ENCODE peak calls at places on chromosomes 3 and 15, in ten cellular contexts. V is H9, X is K562, B is endodermal cell, Z is DND-41, D is fibroblast of lung, U is adipocyte, C is neuronal stem cell, I is colonic mucosa, P is SK-N-SH. G is an unnamed sample.
A peak's percentile ranks its signal among the peaks of the same experiment; 100 is the strongest.

GRCh38 chr15:93052090-93052892 is 36.7 kb downstream of the RGMA start:
- DNase-seq in C (no peak), D (no peak), V (no peak), I (no peak), X (peak; percentile 53), B (peak; percentile 72), Z (no peak), P (no peak), U (no peak), G (no peak)

GRCh38 chr3:75232216-75232615 is 431.9 kb upstream of the FRG2C start:
- DNase-seq in U (peak; percentile 3), P (no peak), C (no peak), I (no peak), V (no peak), B (no peak), D (no peak), Z (no peak), X (no peak), G (no peak)

GRCh38 chr3:177337548-177338331 is 140.5 kb upstream of the TBL1XR1 start:
- DNase-seq in U (peak; percentile 66), P (no peak), D (peak; percentile 84), V (no peak), Z (no peak), X (no peak), B (no peak), I (no peak), C (no peak), G (no peak)

GRCh38 chr15:71664622-71665021 is 145.7 kb upstream of the NR2E3 start:
- DNase-seq in X (no peak), P (no peak), I (no peak), V (no peak), D (no peak), U (no peak), C (no peak), B (no peak), Z (no peak), G (no peak)

GRCh38 chr15:78685157-78685830 is 44.3 kb upstream of the CHRNB4 start:
- DNase-seq in Z (no peak), D (no peak), P (peak; percentile 32), C (no peak), U (no peak), V (no peak), X (no peak), B (no peak), I (no peak), G (no peak)

GRCh38 chr15:88603885-88604284 is 17.3 kb upstream of the AEN start:
- DNase-seq in V (no peak), X (no peak), D (no peak), B (no peak), C (no peak), I (no peak), U (no peak), P (no peak), Z (no peak), G (no peak)

GRCh38 chr3:13543251-13543650 is 5.7 kb upstream of the FBLN2 start:
- DNase-seq in D (peak; percentile 95), C (no peak), U (peak; percentile 96), X (no peak), Z (no peak), B (peak; percentile 77), I (peak; percentile 40), P (no peak), V (peak; percentile 39), G (no peak)

GRCh38 chr3:191809326-191809949 is 348.5 kb downstream of the PYDC2 start:
- DNase-seq in D (no peak), Z (no peak), X (no peak), V (no peak), U (no peak), B (peak; percentile 56), C (no peak), I (no peak), P (no peak), G (peak; percentile 16)

DNA sequence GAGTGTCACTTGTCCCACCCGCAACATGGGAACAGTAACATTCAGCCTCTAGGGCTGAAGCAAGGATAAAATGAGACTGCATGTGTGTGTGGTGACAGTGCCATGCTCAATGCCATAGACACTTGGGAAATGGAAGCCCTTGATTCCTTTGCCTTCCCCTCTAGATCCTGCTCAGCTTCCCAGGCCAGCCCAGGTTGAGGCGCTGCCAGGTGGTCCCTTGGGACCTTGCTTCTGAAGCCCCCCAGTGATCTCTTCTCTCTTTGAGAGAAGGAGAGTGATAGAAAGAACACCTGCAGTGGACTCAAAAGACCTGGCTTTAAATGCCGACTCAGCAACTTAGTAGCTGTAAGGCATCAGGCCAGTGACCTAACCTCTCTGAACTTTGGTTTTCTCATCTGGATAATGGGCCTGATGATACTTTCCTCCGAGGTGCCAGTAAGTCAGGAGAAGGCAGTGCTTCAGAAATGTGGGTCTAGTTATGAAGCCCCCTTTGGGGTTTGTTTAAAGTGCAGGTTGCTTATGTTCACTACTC is 144.5 kb downstream of the RPLP1 start:
- DNase-seq in B (no peak), P (no peak), I (no peak), V (no peak), Z (no peak), U (no peak), C (no peak), D (no peak), X (no peak), G (no peak)
- H3K27me3 ChIP-seq in B (peaks cover 62% of the 10 kb centered on the region), P (peaks cover 23% of the 10 kb centered on the region), I (peaks cover 4% of the 10 kb centered on the region), V (no peaks in the 10 kb centered on the region), Z (no peaks in the 10 kb centered on the region), U (peaks cover 62% of the 10 kb centered on the region), C (no peaks in the 10 kb centered on the region), D (peaks cover 11% of the 10 kb centered on the region), X (peaks cover 3% of the 10 kb centered on the region), G (no peaks in the 10 kb centered on the region)

GRCh38 chr3:23797490-23797889 is 8.3 kb upstream of the UBE2E1 start:
- DNase-seq in P (no peak), D (no peak), B (no peak), X (no peak), U (no peak), V (no peak), C (no peak), I (no peak), Z (no peak), G (no peak)

GRCh38 chr3:23800731-23801130 is 5.0 kb upstream of the UBE2E1 start:
- DNase-seq in C (no peak), V (no peak), Z (no peak), I (no peak), B (no peak), P (peak; percentile 42), U (peak; percentile 30), D (peak; percentile 65), X (no peak), G (no peak)

GRCh38 chr3:23791678-23792077 is 14.1 kb upstream of the UBE2E1 start:
- DNase-seq in V (no peak), I (no peak), B (no peak), P (no peak), Z (no peak), C (no peak), U (no peak), D (no peak), X (no peak), G (no peak)

GRCh38 chr3:23793528-23794134 is 12.1 kb upstream of the UBE2E1 start:
- DNase-seq in C (no peak), V (no peak), X (no peak), I (no peak), D (no peak), P (no peak), U (no peak), B (no peak), Z (no peak), G (no peak)

DNA sequence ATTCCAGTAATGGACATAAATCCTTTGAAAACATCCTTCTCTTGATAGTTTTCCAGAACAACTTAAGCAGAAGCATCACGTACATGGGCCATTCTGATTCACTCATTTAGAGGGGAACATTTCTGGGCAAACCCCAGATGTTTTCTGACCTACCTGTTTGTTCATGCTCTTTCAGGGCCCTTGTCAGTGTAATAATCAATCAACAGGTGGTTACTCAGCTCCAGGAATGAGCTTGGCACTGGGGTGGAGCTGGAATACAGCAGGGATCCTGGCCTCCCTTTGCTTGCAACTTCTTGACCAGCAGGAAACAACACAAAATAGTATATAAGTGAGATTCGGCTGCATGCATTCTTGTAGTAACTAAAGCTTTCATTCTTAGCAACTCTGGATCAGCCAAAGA is 9.2 kb upstream of the UBE2E1 start:
- DNase-seq in Z (no peak), V (no peak), P (no peak), I (no peak), B (no peak), D (no peak), U (no peak), X (no peak), C (no peak), G (no peak)
- H3K4me1 ChIP-seq in Z (no peaks in the 10 kb centered on the region), V (no peaks in the 10 kb centered on the region), P (no peaks in the 10 kb centered on the region), I (no peaks in the 10 kb centered on the region), B (no peaks in the 10 kb centered on the region), D (no peaks in the 10 kb centered on the region), U (no peaks in the 10 kb centered on the region), X (peaks cover 2% of the 10 kb centered on the region), C (peaks cover 3% of the 10 kb centered on the region), G (no peaks in the 10 kb centered on the region)

GRCh38 chr15:74046275-74046674 is 36.1 kb downstream of the GOLGA6A start:
- DNase-seq in B (no peak), P (no peak), D (no peak), C (no peak), I (no peak), U (no peak), X (peak; percentile 3), Z (no peak), V (no peak), G (no peak)

GRCh38 chr15:74053941-74054529 is 28.3 kb downstream of the GOLGA6A start:
- DNase-seq in V (peak; percentile 80), D (peak; percentile 78), C (peak; percentile 50), P (peak; percentile 94), Z (peak; percentile 71), X (peak; percentile 92), U (peak; percentile 97), B (peak; percentile 89), I (peak; percentile 78), G (peak; percentile 57)

GRCh38 chr15:74053497-74053896 is 28.9 kb downstream of the GOLGA6A start:
- DNase-seq in Z (no peak), C (no peak), I (no peak), U (no peak), D (no peak), P (no peak), V (no peak), X (no peak), B (no peak), G (no peak)

GRCh38 chr15:74050835-74051234 is 31.5 kb downstream of the GOLGA6A start:
- DNase-seq in B (no peak), C (no peak), Z (no peak), P (no peak), V (no peak), D (no peak), I (no peak), U (no peak), X (peak; percentile 3), G (no peak)

GRCh38 chr15:74050127-74050526 is 32.2 kb downstream of the GOLGA6A start:
- DNase-seq in X (no peak), D (no peak), U (peak; percentile 7), B (no peak), I (no peak), V (no peak), Z (no peak), C (no peak), P (no peak), G (no peak)
- H3K9ac ChIP-seq in X (no peak overlapping the region), D (no peak overlapping the region), U (peak overlapping the region; percentile 78), B (no peak overlapping the region), I (no peak overlapping the region), V (no peak overlapping the region), Z (no peak overlapping the region), C (no peak overlapping the region), P (no peak overlapping the region), G (no peak overlapping the region)

GRCh38 chr15:55742498-55742926 is 440 bp downstream of the PRTG start:
- DNase-seq in B (no peak), I (peak; percentile 29), U (peak; percentile 63), P (no peak), C (no peak), D (peak; percentile 42), X (no peak), V (no peak), Z (no peak), G (no peak)

GRCh38 chr15:55740981-55741591 is 1.9 kb downstream of the PRTG start:
- DNase-seq in V (no peak), C (no peak), D (no peak), U (no peak), P (no peak), X (no peak), I (no peak), B (no peak), Z (no peak), G (no peak)

GRCh38 chr15:55742927-55743614 is at the start of gene PRTG:
- DNase-seq in X (peak; percentile 27), P (peak; percentile 96), B (peak; percentile 90), I (peak; percentile 35), Z (no peak), C (peak; percentile 98), D (peak; percentile 87), V (peak; percentile 76), U (peak; percentile 88), G (no peak)

GRCh38 chr15:55740479-55740878 is 2.5 kb downstream of the PRTG start:
- DNase-seq in P (no peak), D (no peak), U (no peak), V (no peak), I (no peak), X (no peak), B (no peak), Z (no peak), C (no peak), G (no peak)

GRCh38 chr15:55741592-55742497 is 1.1 kb downstream of the PRTG start:
- DNase-seq in B (peak; percentile 78), X (no peak), D (no peak), P (peak; percentile 52), V (peak; percentile 60), U (no peak), Z (no peak), I (peak; percentile 29), C (no peak), G (no peak)
- H3K27me3 ChIP-seq in B (peaks cover 59% of the 10 kb centered on the region), X (peaks cover 33% of the 10 kb centered on the region), D (peaks cover 3% of the 10 kb centered on the region), P (no peaks in the 10 kb centered on the region), V (peaks cover 72% of the 10 kb centered on the region), U (peaks cover 11% of the 10 kb centered on the region), Z (peaks cover 60% of the 10 kb centered on the region), I (peaks cover 53% of the 10 kb centered on the region), C (no peaks in the 10 kb centered on the region), G (peaks cover 32% of the 10 kb centered on the region)

G was measured in NT2/D1.